ENCODE peak calls at places on chromosomes 5 and 9, in four cellular contexts. R is activated CD8-positive, alpha-beta T cell treated with anti-CD3 and anti-CD28 coated beads for 36 hours; I is fibroblast of villous mesenchyme; Y is fibroblast of the aortic adventitia. A is an unnamed sample.

GRCh38 chr9:105912157-105912867 is 218.0 kb downstream of the TMEM38B start:
- DNase-seq in Y (no peak), I (no peak), R (no peak), A (no peak)

GRCh38 chr5:169336234-169336633 is 35.3 kb upstream of the SLIT3 start:
- DNase-seq in Y (no peak), R (no peak), I (no peak), A (no peak)

GRCh38 chr9:123957731-123958130 is 27.8 kb upstream of the DENND1A start:
- DNase-seq in R (no peak), Y (no peak), I (no peak), A (no peak)

GRCh38 chr9:38263534-38263933 is 129.0 kb upstream of the ALDH1B1 start:
- DNase-seq in R (no peak), I (peak; percentile 37), Y (peak; percentile 60), A (no peak)

GRCh38 chr9:114025196-114025753 is 52.8 kb downstream of the AMBP start:
- DNase-seq in R (no peak), Y (no peak), I (no peak), A (no peak)

GRCh38 chr5:137186759-137187461 is 312.2 kb downstream of the SPOCK1 start:
- DNase-seq in R (no peak), Y (peak; percentile 83), I (peak; percentile 78), A (no peak)

GRCh38 chr5:172010278-172010677 is 3.8 kb upstream of the FBXW11 start:
- DNase-seq in R (no peak), Y (peak; percentile 66), I (peak; percentile 26), A (no peak)

GRCh38 chr9:37034320-37034937 is 361 bp upstream of the PAX5 start:
- DNase-seq in Y (no peak), R (peak; percentile 60), I (no peak), A (peak; percentile 75)

GRCh38 chr5:71860048-71860447 is 141.0 kb downstream of the CARTPT start:
- DNase-seq in R (no peak), Y (peak; percentile 58), I (no peak), A (no peak)

GRCh38 chr5:38827525-38827924 is 18.3 kb upstream of the OSMR start:
- DNase-seq in R (no peak), I (peak; percentile 82), Y (no peak), A (no peak)

GRCh38 chr9:109482391-109482916 is 15.7 kb downstream of the PTPN3 start:
- DNase-seq in Y (no peak), I (no peak), R (no peak), A (no peak)

GRCh38 chr9:127838375-127839078 is 15.9 kb downstream of the ENG start:
- DNase-seq in I (peak; percentile 94), R (no peak), Y (peak; percentile 95), A (no peak)

GRCh38 chr9:15333376-15333881 is 26.4 kb upstream of the TTC39B start:
- DNase-seq in R (no peak), I (no peak), Y (no peak), A (no peak)

GRCh38 chr5:168471785-168472184 is 14.5 kb upstream of the RARS1 start:
- DNase-seq in Y (peak; percentile 11), R (no peak), I (peak; percentile 25), A (no peak)

GRCh38 chr9:21782207-21782606 is 20.2 kb upstream of the MTAP start:
- DNase-seq in R (no peak), I (no peak), Y (no peak), A (no peak)

GRCh38 chr9:37066139-37066725 is 32.2 kb upstream of the PAX5 start:
- DNase-seq in R (no peak), I (no peak), Y (no peak), A (peak; percentile 26)

GRCh38 chr5:137190441-137190840 is 308.7 kb downstream of the SPOCK1 start:
- DNase-seq in I (peak; percentile 16), Y (peak; percentile 68), R (no peak), A (no peak)

GRCh38 chr5:149271195-149271716 is 403 bp upstream of the AFAP1L1 start:
- DNase-seq in R (no peak), I (peak; percentile 39), Y (no peak), A (no peak)

DNA sequence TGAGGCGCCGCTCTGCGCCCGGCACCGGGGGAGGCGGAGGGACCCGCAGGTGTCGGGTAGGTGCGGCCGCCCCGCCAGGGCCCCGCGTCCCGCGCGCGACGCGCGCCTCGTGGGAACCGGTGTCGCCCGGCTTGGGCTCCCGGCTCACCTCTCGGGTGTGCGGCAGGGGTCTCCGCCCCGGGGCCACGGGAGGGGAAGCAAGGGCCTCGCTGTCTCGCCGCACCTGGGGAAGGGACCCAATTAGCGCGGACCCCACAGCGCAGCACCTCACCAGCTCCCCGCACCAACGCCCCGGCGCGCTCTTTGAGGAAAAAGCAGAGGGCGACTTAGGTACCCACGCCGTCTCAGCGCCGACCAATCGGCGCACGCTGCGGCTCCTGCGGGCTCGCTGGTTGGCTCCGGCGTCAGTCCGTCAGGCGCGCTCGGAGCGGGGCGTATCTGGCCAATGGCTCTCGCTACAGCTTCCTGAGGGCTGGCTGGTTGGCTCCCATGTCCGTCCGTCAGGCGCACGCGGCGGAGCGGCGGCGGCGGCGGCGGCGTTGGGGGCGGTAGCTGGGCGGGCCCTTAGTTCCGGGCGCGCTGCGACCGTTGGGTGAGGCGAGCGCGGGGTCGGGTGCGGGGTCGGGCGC is at the start of gene TRAF2:
- DNase-seq in R (peak; percentile 98), I (peak; percentile 99), Y (peak; percentile 99), A (peak; percentile 100)
- TF ChIP-seq CTCF in R (no peak), I (no peak), Y (no peak), A (no peak)

DNA sequence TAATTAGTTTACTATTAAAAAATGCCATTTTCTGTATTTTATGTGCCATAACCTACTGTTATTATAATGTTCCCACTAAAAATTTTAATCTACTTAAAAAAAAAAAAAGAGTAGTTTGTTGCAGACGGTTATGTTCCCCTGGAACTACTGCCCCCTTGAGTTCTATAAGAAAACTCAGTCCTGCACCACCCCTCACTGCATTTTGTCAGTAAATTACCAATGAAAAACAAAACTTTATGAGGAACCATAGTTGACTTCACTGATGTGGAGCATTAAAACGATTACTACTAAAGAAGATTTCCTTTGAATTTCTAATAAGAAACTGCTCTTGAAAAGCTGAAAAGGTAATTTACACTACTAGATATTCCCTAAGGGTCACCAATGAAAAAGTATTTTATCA is 288.7 kb downstream of the FBXL17 start:
- DNase-seq in Y (peak; percentile 24), R (no peak), I (peak; percentile 24), A (no peak)
- TF ChIP-seq CTCF in Y (peak; percentile 51), R (peak; percentile 27), I (peak; percentile 49), A (no peak)

GRCh38 chr5:150764530-150764929 is 5.7 kb upstream of the DCTN4 start:
- DNase-seq in R (no peak), I (no peak), Y (no peak), A (no peak)

GRCh38 chr5:150762216-150762615 is 3.4 kb upstream of the DCTN4 start:
- DNase-seq in I (peak; percentile 66), R (no peak), Y (peak; percentile 24), A (no peak)

GRCh38 chr5:150765789-150766149 is 7.0 kb upstream of the DCTN4 start:
- DNase-seq in I (no peak), R (no peak), Y (no peak), A (no peak)

GRCh38 chr5:150765019-150765788 is 6.4 kb upstream of the DCTN4 start:
- DNase-seq in I (no peak), Y (no peak), R (no peak), A (no peak)

GRCh38 chr5:150763023-150763793 is 4.4 kb upstream of the DCTN4 start:
- DNase-seq in Y (peak; percentile 92), I (peak; percentile 97), R (no peak), A (no peak)
- TF ChIP-seq CTCF in Y (no peak), I (peak; percentile 6), R (no peak), A (no peak)

GRCh38 chr5:60387041-60387440 is 312.9 kb downstream of the DEPDC1B start:
- DNase-seq in Y (no peak), I (peak; percentile 34), R (no peak), A (no peak)

GRCh38 chr5:60386398-60386797 is 313.6 kb downstream of the DEPDC1B start:
- DNase-seq in I (no peak), Y (no peak), R (no peak), A (no peak)

GRCh38 chr5:60379907-60380306 is 320.1 kb downstream of the DEPDC1B start:
- DNase-seq in I (no peak), Y (no peak), R (no peak), A (no peak)

GRCh38 chr5:60377826-60378225 is 322.1 kb downstream of the DEPDC1B start:
- DNase-seq in I (no peak), R (no peak), Y (peak; percentile 47), A (no peak)

DNA sequence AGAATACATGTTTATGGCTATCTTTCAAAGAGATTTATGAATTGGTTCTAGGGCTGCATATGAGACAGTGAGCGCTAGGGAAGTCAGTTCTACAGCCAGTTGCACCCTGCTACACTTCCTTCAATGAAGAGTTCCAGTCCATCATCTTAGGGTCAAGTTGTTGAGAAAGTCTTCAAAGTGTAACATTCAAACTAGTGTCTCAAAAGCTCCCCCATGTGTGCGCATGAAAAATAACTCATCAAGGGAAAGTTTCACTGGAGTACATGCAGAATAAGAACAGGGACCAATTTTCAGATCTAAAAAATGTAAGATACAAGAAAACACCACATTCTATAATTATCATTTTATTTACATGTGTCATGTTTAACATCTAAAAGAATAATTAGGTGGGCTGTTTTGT is 317.2 kb downstream of the DEPDC1B start:
- DNase-seq in R (no peak), I (peak; percentile 41), Y (peak; percentile 70), A (peak; percentile 29)
- TF ChIP-seq CTCF in R (peak; percentile 10), I (peak; percentile 35), Y (peak; percentile 56), A (peak; percentile 27)

GRCh38 chr5:173972844-173973613 is 15.9 kb upstream of the C5orf47 start:
- DNase-seq in R (peak; percentile 86), Y (peak; percentile 88), I (peak; percentile 83), A (peak; percentile 87)
- TF ChIP-seq CTCF in R (peak; percentile 77), Y (peak; percentile 85), I (peak; percentile 85), A (peak; percentile 72)

GRCh38 chr5:116242363-116242762 is 157.5 kb downstream of the COMMD10 start:
- DNase-seq in Y (peak; percentile 6), R (no peak), I (peak; percentile 62), A (no peak)

GRCh38 chr5:116234681-116235080 is 149.9 kb downstream of the COMMD10 start:
- DNase-seq in Y (no peak), R (no peak), I (no peak), A (no peak)

GRCh38 chr5:116237917-116238502 is 153.2 kb downstream of the COMMD10 start:
- DNase-seq in I (peak; percentile 28), Y (no peak), R (no peak), A (no peak)
- TF ChIP-seq CTCF in I (peak; percentile 38), Y (peak; percentile 34), R (no peak), A (no peak)

DNA sequence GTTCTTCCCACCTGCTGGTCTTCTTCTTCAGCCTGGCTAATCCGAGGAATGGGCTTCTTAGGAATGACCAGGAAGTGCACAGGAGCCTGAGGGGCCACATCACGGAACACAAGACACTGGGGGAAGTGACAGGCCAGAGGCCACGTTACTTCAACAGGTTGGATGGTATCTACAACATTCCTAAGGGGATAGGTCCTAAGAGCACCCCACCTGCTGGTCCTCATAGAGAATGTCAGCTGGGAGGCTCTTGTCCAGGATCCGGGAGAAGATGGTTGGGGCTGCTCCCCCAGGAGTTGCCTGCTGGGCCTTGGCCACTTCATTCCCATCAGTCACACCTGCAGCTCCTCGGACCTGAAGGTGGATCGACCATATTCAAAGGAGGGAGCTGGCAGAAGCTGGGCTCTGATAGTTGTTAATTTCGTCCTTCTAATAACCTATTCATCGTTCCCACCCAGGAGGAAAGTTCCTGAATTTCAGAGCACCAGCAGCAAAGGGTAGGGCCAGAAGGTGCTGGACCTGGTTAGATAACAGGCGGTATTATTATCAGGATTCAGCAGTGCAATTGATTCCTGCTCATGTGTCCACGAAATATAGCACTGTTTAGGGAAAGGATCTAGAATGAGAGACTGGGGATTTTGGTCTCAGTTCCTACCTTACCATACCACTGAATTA is 1.3 kb downstream of the HINT2 start:
- DNase-seq in I (no peak), Y (peak; percentile 25), R (no peak), A (no peak)
- TF ChIP-seq CTCF in I (peak; percentile 50), Y (peak; percentile 37), R (no peak), A (peak; percentile 22)